ENCODE peak calls at places on chromosome 20, in nine cellular contexts. V, A, X, J, E, O, F, S and G are unnamed samples.

GRCh38 chr20:5918856-5919633 is 31.3 kb downstream of the TRMT6 start:
- DNase-seq in V (no peak), A (no peak), O (no peak), J (no peak), X (peak), S (peak), E (no peak), F (no peak), G (no peak)

GRCh38 chr20:41686961-41687360 is 68.8 kb upstream of the CHD6 start:
- DNase-seq in O (no peak), F (no peak), E (no peak), J (no peak), X (no peak), A (no peak), S (no peak), V (no peak), G (no peak)

GRCh38 chr20:58886546-58886945 is 34.0 kb downstream of the GNAS start:
- DNase-seq in X (no peak), O (no peak), F (no peak), A (no peak), J (no peak), S (no peak), E (no peak), V (no peak), G (no peak)

GRCh38 chr20:49951160-49951559 is 15.0 kb downstream of the RNF114 start:
- DNase-seq in X (peak), S (no peak), J (no peak), A (no peak), V (no peak), O (no peak), E (no peak), F (no peak), G (no peak)

GRCh38 chr20:25250508-25250907 is 2.6 kb downstream of the PYGB start:
- DNase-seq in V (no peak), S (peak), E (no peak), O (no peak), J (no peak), A (no peak), X (no peak), F (no peak), G (no peak)

GRCh38 chr20:31682352-31682751 is 40.3 kb downstream of the BCL2L1 start:
- DNase-seq in X (no peak), O (no peak), V (no peak), S (no peak), J (no peak), E (no peak), F (no peak), A (no peak), G (no peak)

GRCh38 chr20:16761305-16761829 is 13.2 kb downstream of the OTOR start:
- DNase-seq in X (peak), A (peak), J (peak), O (peak), V (no peak), F (peak), S (peak), E (peak), G (no peak)

GRCh38 chr20:32354592-32355416 is 3.3 kb upstream of the ASXL1 start:
- DNase-seq in E (peak), A (no peak), J (no peak), O (no peak), S (peak), X (peak), F (no peak), V (no peak), G (no peak)

GRCh38 chr20:11719153-11719552 is 198.5 kb upstream of the BTBD3 start:
- DNase-seq in E (no peak), O (no peak), V (no peak), S (no peak), F (no peak), X (no peak), J (no peak), A (no peak), G (no peak)

GRCh38 chr20:31602779-31603441 is 2.2 kb upstream of the ID1 start:
- DNase-seq in X (no peak), F (no peak), O (peak), E (peak), J (no peak), S (peak), A (peak), V (no peak), G (no peak)

GRCh38 chr20:57872816-57873409 is 163.1 kb upstream of the PMEPA1 start:
- DNase-seq in X (no peak), J (no peak), O (no peak), S (no peak), V (no peak), A (no peak), F (no peak), E (peak), G (peak)

GRCh38 chr20:60535211-60535610 is 577.0 kb downstream of the CDH26 start:
- DNase-seq in O (no peak), A (no peak), F (no peak), V (no peak), S (no peak), J (no peak), E (no peak), X (no peak), G (no peak)

GRCh38 chr20:50475879-50476292 is 34.3 kb upstream of the PTPN1 start:
- DNase-seq in O (no peak), E (no peak), S (peak), V (no peak), J (no peak), A (no peak), X (peak), F (no peak), G (no peak)

GRCh38 chr20:8454137-8454712 is 322.2 kb downstream of the PLCB1 start:
- DNase-seq in V (no peak), J (no peak), S (peak), E (no peak), A (no peak), X (no peak), F (peak), O (no peak), G (no peak)

GRCh38 chr20:41138527-41139226 is 1.3 kb downstream of the PLCG1 start:
- DNase-seq in V (no peak), F (no peak), O (peak), S (peak), E (peak), A (no peak), X (no peak), J (no peak), G (no peak)

GRCh38 chr20:10609276-10609675 is 64.5 kb downstream of the JAG1 start:
- DNase-seq in O (no peak), V (no peak), A (no peak), X (no peak), F (no peak), E (no peak), J (no peak), S (peak), G (no peak)

GRCh38 chr20:57374343-57374930 is 16.8 kb upstream of the RBM38 start:
- DNase-seq in E (no peak), X (no peak), J (no peak), V (no peak), A (no peak), O (no peak), S (no peak), F (no peak), G (no peak)

GRCh38 chr20:35238170-35238569 is 11.7 kb downstream of the MMP24 start:
- DNase-seq in S (no peak), J (no peak), E (no peak), O (no peak), F (no peak), A (no peak), X (no peak), V (no peak), G (no peak)

GRCh38 chr20:31718952-31719643 is 3.6 kb downstream of the BCL2L1 start:
- DNase-seq in X (no peak), J (no peak), O (no peak), S (no peak), E (peak), A (no peak), V (no peak), F (no peak), G (no peak)

GRCh38 chr20:2022163-2022562 is 28.3 kb upstream of the PDYN start:
- DNase-seq in V (no peak), E (no peak), J (no peak), O (no peak), F (peak), S (no peak), A (no peak), X (no peak), G (no peak)

GRCh38 chr20:57698867-57699275 is 10.9 kb downstream of the PMEPA1 start:
- DNase-seq in A (no peak), V (no peak), X (peak), J (no peak), S (peak), O (no peak), E (peak), F (no peak), G (no peak)

GRCh38 chr20:10659651-10660601 is 13.9 kb downstream of the JAG1 start:
- DNase-seq in A (no peak), X (no peak), E (no peak), F (no peak), S (peak), J (no peak), V (no peak), O (no peak), G (no peak)

GRCh38 chr20:35710884-35711587 is 11.8 kb downstream of the ROMO1 start:
- DNase-seq in E (no peak), V (no peak), X (no peak), A (no peak), F (no peak), O (no peak), J (no peak), S (no peak), G (no peak)

GRCh38 chr20:62739581-62740285 is 31.1 kb downstream of the NTSR1 start:
- DNase-seq in J (peak), S (no peak), V (peak), A (peak), E (peak), O (peak), X (no peak), F (no peak), G (no peak)

GRCh38 chr20:17555106-17555505 is 14.8 kb upstream of the DSTN start:
- DNase-seq in S (no peak), X (no peak), A (no peak), J (no peak), F (no peak), V (no peak), E (no peak), O (no peak), G (no peak)

GRCh38 chr20:51797357-51798025 is 4.8 kb downstream of the SALL4 start:
- DNase-seq in E (no peak), O (no peak), F (no peak), A (no peak), V (no peak), J (no peak), X (no peak), S (peak), G (no peak)

GRCh38 chr20:63288581-63289251 is 4.3 kb upstream of the COL20A1 start:
- DNase-seq in X (no peak), O (no peak), V (no peak), A (no peak), S (no peak), J (no peak), F (no peak), E (no peak), G (no peak)

GRCh38 chr20:31838646-31839292 is 6.6 kb downstream of the FOXS1 start:
- DNase-seq in J (no peak), E (no peak), A (no peak), V (no peak), X (no peak), O (no peak), S (peak), F (no peak), G (no peak)

GRCh38 chr20:48603819-48604405 is 223.9 kb downstream of the PREX1 start:
- DNase-seq in V (no peak), E (no peak), O (no peak), S (no peak), J (no peak), F (no peak), X (no peak), A (no peak), G (no peak)

GRCh38 chr20:41087325-41087685 is 50.0 kb upstream of the PLCG1 start:
- DNase-seq in S (no peak), O (no peak), J (no peak), A (no peak), E (no peak), V (no peak), X (no peak), F (no peak), G (no peak)

GRCh38 chr20:58268936-58269619 is 40.4 kb upstream of the RAB22A start:
- DNase-seq in S (no peak), J (no peak), A (no peak), E (no peak), V (no peak), O (no peak), F (no peak), X (no peak), G (no peak)

GRCh38 chr20:32709528-32710121 is 33.6 kb downstream of the COMMD7 start:
- DNase-seq in A (no peak), J (no peak), F (no peak), O (no peak), E (no peak), V (no peak), X (no peak), S (no peak), G (no peak)

GRCh38 chr20:20594171-20594530 is 118.3 kb downstream of the RALGAPA2 start:
- DNase-seq in J (peak), V (no peak), F (peak), X (peak), O (no peak), S (peak), E (no peak), A (no peak), G (no peak)

GRCh38 chr20:10131612-10132345 is 86.9 kb upstream of the SNAP25 start:
- DNase-seq in X (no peak), O (no peak), A (no peak), J (no peak), V (no peak), S (peak), F (peak), E (no peak), G (no peak)

GRCh38 chr20:63124092-63124781 is 91.7 kb downstream of the YTHDF1 start:
- DNase-seq in S (no peak), J (no peak), O (no peak), F (no peak), V (peak), A (no peak), X (no peak), E (no peak), G (peak)

GRCh38 chr20:37096415-37097039 is 730 bp upstream of the RBL1 start:
- DNase-seq in O (no peak), A (no peak), F (no peak), J (no peak), V (no peak), E (peak), S (no peak), X (no peak), G (no peak)

GRCh38 chr20:53660078-53660909 is 66.7 kb upstream of the ZNF217 start:
- DNase-seq in A (peak), F (no peak), X (no peak), O (no peak), E (peak), V (no peak), S (no peak), J (no peak), G (no peak)

GRCh38 chr20:55333798-55334197 is 671.5 kb downstream of the CBLN4 start:
- DNase-seq in S (peak), F (no peak), E (no peak), J (no peak), V (no peak), O (no peak), A (no peak), X (no peak), G (no peak)

GRCh38 chr20:8131598-8132014 is 460 bp upstream of the PLCB1 start:
- DNase-seq in O (no peak), E (no peak), S (no peak), J (peak), A (no peak), F (peak), V (no peak), X (no peak), G (no peak)